ENCODE peak calls at places on chromosomes 11 and 22, in six cellular contexts. X is lower lobe of right lung, A is NCI-H226, R is colonic mucosa, Y is heart left ventricle, H is T-helper 1 cell. U is an unnamed sample.
A peak's percentile ranks its signal among the peaks of the same experiment; 100 is the strongest.

GRCh38 chr11:131977854-131978253 is 607.4 kb downstream of the NTM start:
- DNase-seq in X (no peak), A (no peak), R (no peak), Y (no peak), H (no peak), U (no peak)

GRCh38 chr22:37991738-37992442 is 7.5 kb upstream of the SOX10 start:
- DNase-seq in X (no peak), A (no peak), R (no peak), Y (no peak), H (no peak), U (no peak)

GRCh38 chr22:47793304-47794101 is 1031.1 kb downstream of the TBC1D22A start:
- DNase-seq in X (no peak), A (no peak), R (no peak), Y (no peak), H (no peak), U (no peak)

GRCh38 chr11:118569670-118570069 is 2.5 kb upstream of the ARCN1 start:
- DNase-seq in X (no peak), A (no peak), R (no peak), Y (no peak), H (no peak), U (no peak)

GRCh38 chr22:45331486-45331885 is 21.8 kb downstream of the FAM118A start:
- DNase-seq in X (no peak), A (no peak), R (no peak), Y (no peak), H (no peak), U (no peak)

GRCh38 chr11:94871491-94872185 is 101.7 kb downstream of the CWC15 start:
- DNase-seq in X (no peak), A (no peak), R (no peak), Y (no peak), H (no peak), U (no peak)

GRCh38 chr11:108825381-108825780 is 160.5 kb downstream of the DDX10 start:
- DNase-seq in X (no peak), A (no peak), R (no peak), Y (no peak), H (no peak), U (no peak)

GRCh38 chr11:94077568-94078293 is 50.9 kb upstream of the PANX1 start:
- DNase-seq in X (peak; percentile 63), A (peak; percentile 69), R (no peak), Y (no peak), H (no peak), U (no peak)

GRCh38 chr11:100830295-100830694 is 143.2 kb downstream of the ARHGAP42 start:
- DNase-seq in X (no peak), A (no peak), R (no peak), Y (no peak), H (no peak), U (no peak)

GRCh38 chr22:39514373-39514973 is 5.9 kb upstream of the ATF4 start:
- DNase-seq in X (peak; percentile 69), A (no peak), R (peak; percentile 74), Y (peak; percentile 62), H (no peak), U (no peak)

GRCh38 chr11:119538748-119539147 is 115.8 kb upstream of the THY1 start:
- DNase-seq in X (no peak), A (no peak), R (no peak), Y (no peak), H (no peak), U (no peak)

GRCh38 chr11:76673164-76674142 is 2.9 kb upstream of the LRRC32 start:
- DNase-seq in X (no peak), A (no peak), R (no peak), Y (no peak), H (no peak), U (no peak)

GRCh38 chr11:31424652-31425051 is 55.0 kb downstream of the DNAJC24 start:
- DNase-seq in X (no peak), A (no peak), R (no peak), Y (no peak), H (no peak), U (no peak)

U was measured in activated T-helper 9 cell treated with anti-CD3 and anti-CD28 coated beads, Interleukin-2, amount 50 U/mL, for 16 hours.